ENCODE peak calls at places on chromosomes 13 and 19, in six cellular contexts. M is HCT116, N is H1, D is HepG2, K is K562, B is GM12878. F is an unnamed sample. For H3K4me1, the result is how much of the 10 kb centered on the place peaks cover.

GRCh38 chr13:113905018-113905417 is 41.1 kb upstream of the GAS6 start:
- DNase-seq in M (no peak), N (no peak), D (no peak), K (no peak), B (no peak), F (no peak)

GRCh38 chr13:85413664-85414063 is 385.6 kb downstream of the SLITRK6 start:
- DNase-seq in M (no peak), N (no peak), D (no peak), K (no peak), B (no peak), F (no peak)

GRCh38 chr19:17205237-17206140 is 9.7 kb upstream of the USE1 start:
- DNase-seq in M (no peak), N (peak), D (peak), K (peak), B (no peak), F (no peak)

GRCh38 chr19:43625918-43626579 is 6.6 kb upstream of the ZNF428 start:
- DNase-seq in M (no peak), N (peak), D (no peak), K (peak), B (no peak), F (no peak)

GRCh38 chr19:36573020-36573947 is at the start of gene ZNF529:
- DNase-seq in M (no peak), N (peak), D (peak), K (peak), B (peak), F (peak)

GRCh38 chr13:53064721-53065120 is 36.1 kb downstream of the OLFM4 start:
- DNase-seq in M (no peak), N (no peak), D (no peak), K (no peak), B (no peak), F (no peak)

GRCh38 chr13:20998649-20999415 is 62.6 kb downstream of the LATS2 start:
- DNase-seq in M (no peak), N (no peak), D (no peak), K (no peak), B (no peak), F (no peak)

GRCh38 chr13:51179432-51179971 is 42.7 kb upstream of the FAM124A start:
- DNase-seq in M (no peak), N (no peak), D (no peak), K (no peak), B (no peak), F (no peak)

GRCh38 chr13:98254541-98254940 is 77.5 kb upstream of the RNF113B start:
- DNase-seq in M (no peak), N (no peak), D (no peak), K (no peak), B (no peak), F (no peak)

GRCh38 chr13:98253526-98253925 is 76.5 kb upstream of the RNF113B start:
- DNase-seq in M (no peak), N (no peak), D (no peak), K (no peak), B (no peak), F (no peak)

GRCh38 chr13:98251708-98252107 is 74.6 kb upstream of the RNF113B start:
- DNase-seq in M (no peak), N (no peak), D (no peak), K (no peak), B (no peak), F (no peak)

GRCh38 chr13:98258226-98258625 is 81.2 kb upstream of the RNF113B start:
- DNase-seq in M (no peak), N (no peak), D (no peak), K (no peak), B (no peak), F (no peak)

DNA sequence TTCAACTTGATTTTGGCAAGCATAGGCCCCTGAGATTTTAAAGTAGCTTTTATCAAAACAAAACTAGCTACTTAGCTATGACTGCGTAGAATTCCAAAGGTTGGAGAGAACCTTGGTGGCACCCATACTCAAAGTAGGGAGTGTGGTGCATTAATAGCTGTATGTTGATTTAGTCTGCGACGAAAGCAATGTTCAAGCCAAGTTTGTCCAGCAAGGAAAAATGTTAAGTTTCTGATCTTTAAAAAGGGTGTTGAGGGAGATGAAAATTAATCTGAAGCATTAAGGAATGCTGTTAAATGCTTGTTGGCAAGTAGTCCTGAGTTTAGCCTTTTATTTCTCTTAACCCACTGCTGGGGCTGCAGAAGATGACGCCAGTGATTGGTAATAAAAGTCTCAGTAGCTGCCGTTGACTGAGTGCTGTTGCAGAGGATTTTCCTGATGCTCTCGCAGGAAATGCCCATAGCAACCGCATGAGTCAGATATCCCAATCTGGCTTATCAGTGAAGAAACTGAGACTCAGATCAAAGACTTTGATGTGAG is 75.9 kb upstream of the RNF113B start:
- DNase-seq in M (peak), N (no peak), D (peak), K (no peak), B (no peak), F (no peak)
- TF ChIP-seq YY1 in M (no peak), N (no peak), D (no peak), K (no peak), B (no peak), F (no peak)

GRCh38 chr19:49475995-49476880 is 2.2 kb downstream of the FLT3LG start:
- DNase-seq in M (no peak), N (peak), D (no peak), K (peak), B (no peak), F (no peak)

GRCh38 chr19:49475191-49475932 is 1.3 kb downstream of the FLT3LG start:
- DNase-seq in M (no peak), N (no peak), D (no peak), K (peak), B (no peak), F (no peak)

GRCh38 chr19:49472936-49473335 is 1.1 kb upstream of the FLT3LG start:
- DNase-seq in M (no peak), N (no peak), D (no peak), K (no peak), B (no peak), F (no peak)

GRCh38 chr19:49473868-49474544 is at the start of gene FLT3LG:
- DNase-seq in M (no peak), N (peak), D (peak), K (peak), B (no peak), F (no peak)

GRCh38 chr19:49474545-49474930 is 523 bp downstream of the FLT3LG start:
- DNase-seq in M (no peak), N (no peak), D (no peak), K (no peak), B (no peak), F (no peak)
- H3K4me1 ChIP-seq in M (under half), N (under half), D (under half), K (under half), B (under half), F (under half)

GRCh38 chr13:24104723-24105122 is 55.8 kb upstream of the SPATA13 start:
- DNase-seq in M (no peak), N (no peak), D (no peak), K (no peak), B (no peak), F (no peak)

GRCh38 chr13:24110011-24110410 is 50.5 kb upstream of the SPATA13 start:
- DNase-seq in M (no peak), N (no peak), D (no peak), K (no peak), B (no peak), F (no peak)

GRCh38 chr13:24108615-24108965 is 51.9 kb upstream of the SPATA13 start:
- DNase-seq in M (no peak), N (no peak), D (no peak), K (no peak), B (no peak), F (no peak)

GRCh38 chr13:24106429-24106828 is 54.1 kb upstream of the SPATA13 start:
- DNase-seq in M (no peak), N (no peak), D (peak), K (no peak), B (no peak), F (no peak)

GRCh38 chr13:24107955-24108614 is 52.4 kb upstream of the SPATA13 start:
- DNase-seq in M (no peak), N (no peak), D (no peak), K (no peak), B (no peak), F (no peak)
- TF ChIP-seq ZNF274 in M (no peak), N (no peak), D (no peak), K (no peak), B (no peak), F (no peak)

GRCh38 chr13:108728370-108728769 is 99.0 kb downstream of the MYO16 start:
- DNase-seq in M (peak), N (peak), D (peak), K (no peak), B (no peak), F (peak)
- TF ChIP-seq YY1 in M (no peak), N (no peak), D (no peak), K (no peak), B (no peak), F (no peak)

DNA sequence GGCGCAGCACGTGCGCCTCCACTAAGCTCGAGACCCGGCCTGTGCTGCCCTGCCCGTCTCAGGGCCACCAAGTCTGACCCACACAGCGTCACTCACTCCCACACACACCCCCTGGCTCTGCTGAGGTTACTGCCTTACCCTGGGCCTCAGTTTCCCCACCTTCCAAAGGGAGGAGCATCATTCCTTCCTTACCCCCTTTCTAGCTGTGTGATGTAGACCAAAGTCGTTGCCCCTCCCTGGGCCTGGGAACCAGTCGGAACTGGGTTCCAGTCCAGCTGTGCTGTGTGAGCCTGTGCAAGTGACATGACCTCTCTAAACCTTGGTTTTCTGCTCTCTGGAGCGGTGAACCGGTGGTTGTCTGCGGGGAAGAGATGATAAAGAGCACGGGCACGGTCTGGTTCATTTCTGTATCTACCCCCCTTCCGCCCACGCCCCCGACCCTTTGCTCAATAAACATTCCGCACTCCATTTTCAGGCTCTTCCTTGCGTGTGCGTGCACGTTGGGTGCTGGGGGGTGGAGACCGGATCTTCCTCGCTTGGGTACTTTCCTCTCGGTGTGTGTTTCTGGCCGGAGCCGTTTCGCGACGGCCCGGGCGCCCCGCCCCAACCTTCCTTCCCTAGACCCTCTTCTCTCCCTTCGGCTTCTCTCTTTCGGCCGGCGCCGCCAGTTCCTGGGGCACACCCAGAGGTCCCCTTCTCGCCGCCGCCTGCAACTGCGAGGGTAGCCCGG is at the start of gene ZNF581:
- DNase-seq in M (no peak), N (peak), D (peak), K (no peak), B (peak), F (no peak)
- H3K4me1 ChIP-seq in M (under half), N (under half), D (half or more), K (under half), B (under half), F (under half)

GRCh38 chr19:30426864-30427263 is 54.7 kb downstream of the ZNF536 start:
- DNase-seq in M (no peak), N (no peak), D (no peak), K (no peak), B (no peak), F (no peak)

GRCh38 chr19:30428281-30428680 is 56.1 kb downstream of the ZNF536 start:
- DNase-seq in M (no peak), N (no peak), D (no peak), K (no peak), B (no peak), F (no peak)

GRCh38 chr19:30425885-30426838 is 54.0 kb downstream of the ZNF536 start:
- DNase-seq in M (no peak), N (peak), D (no peak), K (no peak), B (no peak), F (no peak)

GRCh38 chr19:30430206-30430734 is 58.1 kb downstream of the ZNF536 start:
- DNase-seq in M (no peak), N (peak), D (no peak), K (no peak), B (no peak), F (no peak)

GRCh38 chr19:30428856-30429255 is 56.7 kb downstream of the ZNF536 start:
- DNase-seq in M (no peak), N (peak), D (no peak), K (no peak), B (no peak), F (no peak)
- TF ChIP-seq ZNF274 in M (no peak), N (no peak), D (no peak), K (no peak), B (no peak), F (no peak)

GRCh38 chr13:75550159-75550567 is 572 bp downstream of the UCHL3 start:
- DNase-seq in M (peak), N (no peak), D (peak), K (peak), B (no peak), F (no peak)
- TF ChIP-seq YY1 in M (no peak), N (no peak), D (no peak), K (no peak), B (no peak), F (no peak)

DNA sequence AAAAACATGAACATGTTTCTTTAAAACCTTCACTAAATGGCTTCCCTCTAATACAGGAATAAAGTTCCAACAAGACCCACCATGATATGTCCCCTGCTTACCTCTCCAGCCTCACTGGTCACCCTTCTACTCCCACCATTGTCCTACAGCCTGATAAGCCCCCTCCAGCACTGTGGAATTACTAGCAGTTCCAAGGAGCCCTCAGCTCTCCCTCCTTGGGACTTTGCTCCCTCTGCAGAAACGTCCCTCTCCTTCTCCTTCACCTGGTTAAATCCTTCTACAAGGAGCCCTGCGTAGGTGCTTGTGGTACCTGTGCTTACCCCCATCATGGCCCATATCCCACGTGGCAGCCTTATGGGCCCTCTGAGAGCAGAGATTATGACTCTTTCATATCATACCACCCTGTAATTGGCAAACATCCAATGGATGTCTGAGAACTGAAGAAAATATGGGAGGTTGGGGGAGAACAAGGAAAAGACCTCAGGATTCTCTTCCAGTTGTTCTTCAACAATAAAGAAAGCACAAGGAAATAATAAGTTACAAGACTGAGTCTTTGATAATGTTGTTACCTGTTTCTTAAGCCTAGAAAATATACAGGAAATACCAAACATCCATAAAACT is 26.1 kb upstream of the DOCK9 start:
- DNase-seq in M (no peak), N (no peak), D (no peak), K (no peak), B (no peak), F (no peak)
- H3K4me1 ChIP-seq in M (under half), N (under half), D (under half), K (under half), B (under half), F (under half)

GRCh38 chr19:51552608-51552995 is 18.5 kb upstream of the ZNF175 start:
- DNase-seq in M (no peak), N (no peak), D (no peak), K (no peak), B (no peak), F (no peak)

GRCh38 chr19:51550848-51551672 is 19.6 kb upstream of the SIGLEC6 start:
- DNase-seq in M (no peak), N (no peak), D (no peak), K (no peak), B (no peak), F (no peak)

GRCh38 chr19:51549533-51550324 is 18.3 kb upstream of the SIGLEC6 start:
- DNase-seq in M (no peak), N (no peak), D (no peak), K (peak), B (no peak), F (no peak)

GRCh38 chr19:51551673-51552440 is 19.2 kb upstream of the ZNF175 start:
- DNase-seq in M (no peak), N (no peak), D (no peak), K (no peak), B (no peak), F (no peak)

GRCh38 chr19:51552996-51553725 is 17.9 kb upstream of the ZNF175 start:
- DNase-seq in M (peak), N (peak), D (peak), K (peak), B (no peak), F (peak)
- TF ChIP-seq ZNF274 in M (no peak), N (no peak), D (no peak), K (no peak), B (no peak), F (no peak)